ENCODE peak calls at places on chromosome 3, in seven cellular contexts. One of them, this sample, is unnamed.

GRCh38 chr3:159711560-159712333 is 276.9 kb upstream of the IL12A start:
- DNase-seq in Panc1: peak; percentile 54
- DNase-seq in uterus: peak; percentile 17
- DNase-seq in dorsolateral prefrontal cortex: no peak
- DNase-seq in ovary: no peak
- DNase-seq in lower lobe of right lung: no peak
- DNase-seq in sigmoid colon: no peak
- DNase-seq in this sample: peak; percentile 17

GRCh38 chr3:129745253-129745652 is 138.8 kb upstream of the PLXND1 start:
- DNase-seq in Panc1: no peak
- DNase-seq in uterus: no peak
- DNase-seq in dorsolateral prefrontal cortex: peak; percentile 61
- DNase-seq in ovary: no peak
- DNase-seq in lower lobe of right lung: no peak
- DNase-seq in sigmoid colon: no peak
- DNase-seq in this sample: no peak

GRCh38 chr3:16480861-16481569 is 32.5 kb downstream of the RFTN1 start:
- DNase-seq in Panc1: no peak
- DNase-seq in uterus: no peak
- DNase-seq in dorsolateral prefrontal cortex: no peak
- DNase-seq in ovary: no peak
- DNase-seq in lower lobe of right lung: no peak
- DNase-seq in sigmoid colon: no peak
- DNase-seq in this sample: no peak

GRCh38 chr3:149657458-149657795 is 398 bp downstream of the WWTR1 start:
- DNase-seq in Panc1: no peak
- DNase-seq in uterus: peak; percentile 67
- DNase-seq in dorsolateral prefrontal cortex: no peak
- DNase-seq in ovary: no peak
- DNase-seq in lower lobe of right lung: peak; percentile 57
- DNase-seq in sigmoid colon: no peak
- DNase-seq in this sample: peak; percentile 78

GRCh38 chr3:55484191-55484644 is 2.9 kb downstream of the WNT5A start:
- DNase-seq in Panc1: no peak
- DNase-seq in uterus: no peak
- DNase-seq in dorsolateral prefrontal cortex: no peak
- DNase-seq in ovary: peak; percentile 64
- DNase-seq in lower lobe of right lung: no peak
- DNase-seq in sigmoid colon: no peak
- DNase-seq in this sample: no peak

GRCh38 chr3:152383136-152383606 is 114.4 kb downstream of the MBNL1 start:
- DNase-seq in Panc1: no peak
- DNase-seq in uterus: no peak
- DNase-seq in dorsolateral prefrontal cortex: no peak
- DNase-seq in ovary: no peak
- DNase-seq in lower lobe of right lung: no peak
- DNase-seq in sigmoid colon: no peak
- DNase-seq in this sample: no peak

GRCh38 chr3:113245775-113246174 is 34.4 kb downstream of the BOC start:
- DNase-seq in Panc1: no peak
- DNase-seq in uterus: no peak
- DNase-seq in dorsolateral prefrontal cortex: no peak
- DNase-seq in ovary: no peak
- DNase-seq in lower lobe of right lung: no peak
- DNase-seq in sigmoid colon: peak; percentile 72
- DNase-seq in this sample: peak; percentile 55

GRCh38 chr3:67719333-67719732 is 64.9 kb upstream of the SUCLG2 start:
- DNase-seq in Panc1: no peak
- DNase-seq in uterus: no peak
- DNase-seq in dorsolateral prefrontal cortex: no peak
- DNase-seq in ovary: no peak
- DNase-seq in lower lobe of right lung: no peak
- DNase-seq in sigmoid colon: no peak
- DNase-seq in this sample: no peak

GRCh38 chr3:113623324-113623723 is 73.1 kb downstream of the USF3 start:
- DNase-seq in Panc1: no peak
- DNase-seq in uterus: no peak
- DNase-seq in dorsolateral prefrontal cortex: no peak
- DNase-seq in ovary: no peak
- DNase-seq in lower lobe of right lung: no peak
- DNase-seq in sigmoid colon: no peak
- DNase-seq in this sample: no peak

GRCh38 chr3:123547881-123548534 is 36.8 kb downstream of the HACD2 start:
- DNase-seq in Panc1: no peak
- DNase-seq in uterus: peak; percentile 65
- DNase-seq in dorsolateral prefrontal cortex: no peak
- DNase-seq in ovary: peak; percentile 43
- DNase-seq in lower lobe of right lung: no peak
- DNase-seq in sigmoid colon: peak; percentile 81
- DNase-seq in this sample: no peak

GRCh38 chr3:152374260-152374990 is 105.7 kb downstream of the MBNL1 start:
- DNase-seq in Panc1: no peak
- DNase-seq in uterus: no peak
- DNase-seq in dorsolateral prefrontal cortex: no peak
- DNase-seq in ovary: no peak
- DNase-seq in lower lobe of right lung: no peak
- DNase-seq in sigmoid colon: no peak
- DNase-seq in this sample: no peak

GRCh38 chr3:196163212-196163611 is 48.0 kb downstream of the ZDHHC19 start:
- DNase-seq in Panc1: no peak
- DNase-seq in uterus: no peak
- DNase-seq in dorsolateral prefrontal cortex: no peak
- DNase-seq in ovary: no peak
- DNase-seq in lower lobe of right lung: peak; percentile 17
- DNase-seq in sigmoid colon: no peak
- DNase-seq in this sample: no peak

GRCh38 chr3:150342951-150343468 is 65.1 kb upstream of the TSC22D2 start:
- DNase-seq in Panc1: no peak
- DNase-seq in uterus: no peak
- DNase-seq in dorsolateral prefrontal cortex: no peak
- DNase-seq in ovary: no peak
- DNase-seq in lower lobe of right lung: no peak
- DNase-seq in sigmoid colon: no peak
- DNase-seq in this sample: no peak

GRCh38 chr3:146813496-146813895 is 208.3 kb upstream of the PLSCR5 start:
- DNase-seq in Panc1: no peak
- DNase-seq in uterus: no peak
- DNase-seq in dorsolateral prefrontal cortex: no peak
- DNase-seq in ovary: no peak
- DNase-seq in lower lobe of right lung: no peak
- DNase-seq in sigmoid colon: no peak
- DNase-seq in this sample: no peak

GRCh38 chr3:187227658-187228258 is 30.5 kb downstream of the RTP1 start:
- DNase-seq in Panc1: no peak
- DNase-seq in uterus: no peak
- DNase-seq in dorsolateral prefrontal cortex: no peak
- DNase-seq in ovary: no peak
- DNase-seq in lower lobe of right lung: no peak
- DNase-seq in sigmoid colon: no peak
- DNase-seq in this sample: no peak

GRCh38 chr3:160756907-160757623 is 1.0 kb downstream of the PPM1L start:
- DNase-seq in Panc1: no peak
- DNase-seq in uterus: peak; percentile 12
- DNase-seq in dorsolateral prefrontal cortex: no peak
- DNase-seq in ovary: peak; percentile 34
- DNase-seq in lower lobe of right lung: no peak
- DNase-seq in sigmoid colon: peak; percentile 65
- DNase-seq in this sample: peak; percentile 74

GRCh38 chr3:174218011-174218410 is 641.1 kb upstream of the NAALADL2 start:
- DNase-seq in Panc1: no peak
- DNase-seq in uterus: no peak
- DNase-seq in dorsolateral prefrontal cortex: no peak
- DNase-seq in ovary: no peak
- DNase-seq in lower lobe of right lung: no peak
- DNase-seq in sigmoid colon: no peak
- DNase-seq in this sample: no peak

GRCh38 chr3:6088433-6088832 is 772.5 kb upstream of the GRM7 start:
- DNase-seq in Panc1: no peak
- DNase-seq in uterus: no peak
- DNase-seq in dorsolateral prefrontal cortex: no peak
- DNase-seq in ovary: no peak
- DNase-seq in lower lobe of right lung: no peak
- DNase-seq in sigmoid colon: no peak
- DNase-seq in this sample: no peak
- TF ChIP-seq CTCF in Panc1: no peak
- TF ChIP-seq CTCF in uterus: no peak
- TF ChIP-seq CTCF in dorsolateral prefrontal cortex: no peak
- TF ChIP-seq CTCF in ovary: no peak
- TF ChIP-seq CTCF in lower lobe of right lung: no peak
- TF ChIP-seq CTCF in sigmoid colon: no peak
- TF ChIP-seq CTCF in this sample: no peak

DNA sequence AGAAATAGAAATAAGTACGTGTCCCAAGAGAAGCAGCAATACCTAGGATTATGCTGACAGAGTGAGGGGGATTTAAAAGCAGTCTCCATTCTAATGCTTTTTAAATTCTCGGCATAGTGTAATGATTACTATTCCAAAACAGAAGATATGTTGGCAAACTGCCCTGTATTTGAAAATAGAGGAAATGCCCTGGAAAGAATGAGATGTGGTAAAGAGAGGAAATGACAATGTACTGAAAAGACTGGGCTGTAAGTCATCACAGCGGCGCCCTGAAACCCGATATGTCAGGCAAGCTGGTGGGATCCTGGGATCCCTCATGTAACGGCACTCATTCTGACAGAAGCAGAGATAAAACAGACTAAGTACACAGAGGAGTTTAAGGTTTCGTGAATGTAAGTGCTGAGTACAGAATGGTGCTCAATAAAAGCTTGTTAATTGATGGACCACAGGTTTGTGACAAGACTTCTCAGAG is 91.2 kb downstream of the NFKBIZ start:
- DNase-seq in Panc1: no peak
- DNase-seq in uterus: peak; percentile 43
- DNase-seq in dorsolateral prefrontal cortex: no peak
- DNase-seq in ovary: peak; percentile 46
- DNase-seq in lower lobe of right lung: peak; percentile 76
- DNase-seq in sigmoid colon: peak; percentile 76
- DNase-seq in this sample: peak; percentile 51
- H3K4me3 ChIP-seq in Panc1: no peak overlapping the region
- H3K4me3 ChIP-seq in uterus: no peak overlapping the region
- H3K4me3 ChIP-seq in dorsolateral prefrontal cortex: no peak overlapping the region
- H3K4me3 ChIP-seq in ovary: no peak overlapping the region
- H3K4me3 ChIP-seq in lower lobe of right lung: no peak overlapping the region
- H3K4me3 ChIP-seq in sigmoid colon: peak overlapping the region; percentile 16
- H3K4me3 ChIP-seq in this sample: no peak overlapping the region

GRCh38 chr3:120304569-120305090 is 19.6 kb upstream of the GPR156 start:
- DNase-seq in Panc1: no peak
- DNase-seq in uterus: no peak
- DNase-seq in dorsolateral prefrontal cortex: no peak
- DNase-seq in ovary: no peak
- DNase-seq in lower lobe of right lung: no peak
- DNase-seq in sigmoid colon: no peak
- DNase-seq in this sample: no peak

GRCh38 chr3:120311863-120312794 is 27.1 kb upstream of the GPR156 start:
- DNase-seq in Panc1: no peak
- DNase-seq in uterus: no peak
- DNase-seq in dorsolateral prefrontal cortex: no peak
- DNase-seq in ovary: no peak
- DNase-seq in lower lobe of right lung: no peak
- DNase-seq in sigmoid colon: no peak
- DNase-seq in this sample: no peak

GRCh38 chr3:120300971-120301370 is 15.9 kb upstream of the GPR156 start:
- DNase-seq in Panc1: no peak
- DNase-seq in uterus: no peak
- DNase-seq in dorsolateral prefrontal cortex: no peak
- DNase-seq in ovary: no peak
- DNase-seq in lower lobe of right lung: no peak
- DNase-seq in sigmoid colon: no peak
- DNase-seq in this sample: no peak

GRCh38 chr3:120302361-120302760 is 17.3 kb upstream of the GPR156 start:
- DNase-seq in Panc1: no peak
- DNase-seq in uterus: no peak
- DNase-seq in dorsolateral prefrontal cortex: no peak
- DNase-seq in ovary: no peak
- DNase-seq in lower lobe of right lung: no peak
- DNase-seq in sigmoid colon: no peak
- DNase-seq in this sample: no peak

GRCh38 chr3:120306519-120307455 is 21.8 kb upstream of the GPR156 start:
- DNase-seq in Panc1: no peak
- DNase-seq in uterus: no peak
- DNase-seq in dorsolateral prefrontal cortex: no peak
- DNase-seq in ovary: no peak
- DNase-seq in lower lobe of right lung: no peak
- DNase-seq in sigmoid colon: no peak
- DNase-seq in this sample: no peak
- H3K27ac ChIP-seq in Panc1: no peak overlapping the region
- H3K27ac ChIP-seq in uterus: no peak overlapping the region
- H3K27ac ChIP-seq in dorsolateral prefrontal cortex: no peak overlapping the region
- H3K27ac ChIP-seq in ovary: no peak overlapping the region
- H3K27ac ChIP-seq in lower lobe of right lung: no peak overlapping the region
- H3K27ac ChIP-seq in sigmoid colon: no peak overlapping the region
- H3K27ac ChIP-seq in this sample: no peak overlapping the region

GRCh38 chr3:131846296-131846924 is 188.4 kb downstream of the CPNE4 start:
- DNase-seq in Panc1: no peak
- DNase-seq in uterus: no peak
- DNase-seq in dorsolateral prefrontal cortex: no peak
- DNase-seq in ovary: no peak
- DNase-seq in lower lobe of right lung: no peak
- DNase-seq in sigmoid colon: no peak
- DNase-seq in this sample: no peak
- TF ChIP-seq CTCF in Panc1: no peak
- TF ChIP-seq CTCF in uterus: no peak
- TF ChIP-seq CTCF in dorsolateral prefrontal cortex: no peak
- TF ChIP-seq CTCF in ovary: no peak
- TF ChIP-seq CTCF in lower lobe of right lung: no peak
- TF ChIP-seq CTCF in sigmoid colon: no peak
- TF ChIP-seq CTCF in this sample: no peak

GRCh38 chr3:13822042-13822441 is 57.8 kb downstream of the WNT7A start:
- DNase-seq in Panc1: no peak
- DNase-seq in uterus: no peak
- DNase-seq in dorsolateral prefrontal cortex: no peak
- DNase-seq in ovary: no peak
- DNase-seq in lower lobe of right lung: no peak
- DNase-seq in sigmoid colon: no peak
- DNase-seq in this sample: no peak
- H3K4me3 ChIP-seq in Panc1: no peak overlapping the region
- H3K4me3 ChIP-seq in uterus: no peak overlapping the region
- H3K4me3 ChIP-seq in dorsolateral prefrontal cortex: no peak overlapping the region
- H3K4me3 ChIP-seq in ovary: no peak overlapping the region
- H3K4me3 ChIP-seq in lower lobe of right lung: no peak overlapping the region
- H3K4me3 ChIP-seq in sigmoid colon: no peak overlapping the region
- H3K4me3 ChIP-seq in this sample: no peak overlapping the region

This sample was measured in psoas muscle.